ENCODE peak calls at places on chromosomes 11 and 22, in seven cellular contexts. T is stomach, G is HL-60, I is breast epithelium, Q is esophagus muscularis mucosa, R is HCT116, J is spleen. S is an unnamed sample.

GRCh38 chr11:35179466-35180135 is 40.6 kb downstream of the CD44 start:
- DNase-seq in Q (no peak), G (no peak), J (no peak), I (no peak), T (no peak), R (no peak), S (no peak)

GRCh38 chr11:77752518-77752917 is 68.0 kb downstream of the RSF1 start:
- DNase-seq in R (no peak), I (no peak), J (no peak), G (no peak), T (no peak), Q (no peak), S (no peak)

GRCh38 chr22:33465554-33465953 is 407.4 kb upstream of the SYN3 start:
- DNase-seq in J (no peak), I (no peak), T (no peak), G (no peak), R (no peak), Q (no peak), S (no peak)

GRCh38 chr11:121722431-121723256 is 269.9 kb upstream of the SORL1-AS1 start:
- DNase-seq in Q (peak), G (no peak), I (peak), T (peak), J (no peak), R (no peak), S (no peak)

GRCh38 chr11:17414317-17414737 is 25.9 kb upstream of the KCNJ11 start:
- DNase-seq in I (no peak), T (peak), R (no peak), J (peak), G (no peak), Q (no peak), S (no peak)

GRCh38 chr22:20439928-20440575 is 2.4 kb upstream of the SCARF2 start:
- DNase-seq in T (no peak), I (no peak), R (no peak), G (no peak), J (peak), Q (no peak), S (no peak)

GRCh38 chr11:102620858-102621561 is 4.1 kb downstream of the MMP20 start:
- DNase-seq in J (no peak), R (no peak), G (no peak), T (no peak), Q (peak), I (no peak), S (no peak)

GRCh38 chr11:15845261-15845660 is 511.1 kb downstream of the SOX6 start:
- DNase-seq in J (no peak), R (no peak), I (no peak), T (no peak), G (no peak), Q (no peak), S (no peak)

GRCh38 chr11:19447150-19447566 is 206.4 kb upstream of the E2F8 start:
- DNase-seq in Q (no peak), T (no peak), R (no peak), G (no peak), I (no peak), J (no peak), S (no peak)

GRCh38 chr11:61377461-61378160 is 14.8 kb upstream of the TMEM216 start:
- DNase-seq in R (no peak), I (no peak), T (no peak), J (no peak), Q (no peak), G (no peak), S (no peak)

GRCh38 chr11:76987203-76987602 is 47.0 kb upstream of the B3GNT6 start:
- DNase-seq in G (no peak), T (no peak), R (no peak), I (no peak), J (no peak), Q (no peak), S (no peak)

GRCh38 chr11:2569321-2569721 is 124.5 kb downstream of the KCNQ1 start:
- DNase-seq in I (no peak), T (no peak), G (peak), R (no peak), J (peak), Q (no peak), S (no peak)

GRCh38 chr11:10029386-10030121 is 264.5 kb downstream of the SBF2 start:
- DNase-seq in G (no peak), R (no peak), J (no peak), Q (no peak), T (no peak), I (no peak), S (no peak)

GRCh38 chr11:10026514-10026913 is 267.5 kb downstream of the SBF2 start:
- DNase-seq in T (no peak), J (no peak), G (no peak), I (no peak), R (no peak), Q (no peak), S (no peak)

GRCh38 chr11:10032991-10033390 is 261.0 kb downstream of the SBF2 start:
- DNase-seq in I (no peak), J (no peak), G (no peak), Q (no peak), R (no peak), T (no peak), S (no peak)

DNA sequence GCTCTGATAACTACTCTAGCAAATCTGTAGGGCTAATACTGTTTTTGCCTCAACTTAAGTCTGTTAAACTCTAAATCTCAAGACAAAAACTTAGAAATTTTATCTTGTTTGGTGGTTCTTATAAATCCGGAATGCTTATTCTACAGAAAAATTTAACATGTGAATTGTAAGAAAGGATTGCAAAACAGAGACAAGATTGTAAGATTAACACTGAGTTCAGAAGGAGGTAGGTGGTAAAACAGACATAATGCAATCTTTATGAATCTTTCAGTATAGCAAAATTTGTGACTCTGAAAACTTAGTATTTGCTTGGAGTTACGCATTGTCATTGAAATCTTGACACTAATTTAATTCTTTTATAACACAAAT is 263.9 kb downstream of the SBF2 start:
- DNase-seq in R (no peak), Q (no peak), T (no peak), I (no peak), J (no peak), G (no peak), S (no peak)
- TF ChIP-seq POLR2AphosphoS5 in R (no peak), Q (no peak), T (no peak), I (no peak), J (no peak), G (no peak), S (no peak)

DNA sequence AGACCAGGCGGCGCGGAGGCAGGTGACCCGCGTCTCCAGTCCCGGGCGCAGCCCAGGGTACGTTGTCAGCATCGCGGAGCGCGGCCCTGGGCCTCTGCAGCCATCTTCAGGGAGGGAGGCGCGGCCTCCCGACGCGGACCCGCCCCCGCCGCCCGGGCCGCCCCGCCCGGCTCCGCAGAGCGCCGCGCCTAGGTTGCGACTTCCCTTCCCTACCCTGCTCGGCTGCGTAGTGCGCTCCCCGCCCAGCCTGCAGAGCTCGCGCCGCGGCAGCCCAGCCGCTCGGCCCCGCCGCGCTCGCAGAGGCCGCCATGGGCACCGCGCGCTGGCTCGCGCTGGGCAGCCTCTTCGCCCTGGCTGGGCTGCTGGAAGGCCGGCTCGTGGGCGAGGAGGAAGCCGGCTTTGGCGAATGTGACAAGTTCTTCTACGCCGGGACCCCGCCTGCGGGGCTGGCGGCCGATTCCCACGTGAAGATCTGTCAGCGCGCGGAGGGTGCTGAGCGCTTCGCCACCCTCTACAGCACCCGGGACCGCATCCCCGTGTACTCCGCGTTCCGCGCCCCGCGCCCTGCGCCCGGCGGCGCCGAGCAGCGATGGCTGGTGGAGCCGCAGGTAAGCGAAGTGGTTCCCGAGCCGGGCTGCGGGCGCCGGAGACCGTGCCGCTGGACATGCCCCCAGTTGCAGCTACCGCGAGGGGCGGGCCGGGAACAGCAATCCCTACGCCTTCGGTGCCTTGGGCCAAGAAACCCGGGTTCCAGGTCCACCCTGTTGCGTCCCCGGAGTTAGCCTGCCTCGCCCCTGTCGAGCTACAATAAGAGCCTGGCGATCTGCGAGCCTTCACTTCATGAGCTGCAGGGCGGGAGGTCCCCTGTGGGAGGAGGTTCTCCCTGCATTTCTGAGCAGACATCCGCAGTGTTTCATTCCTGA is at the start of gene ENDOD1:
- DNase-seq in Q (peak), J (peak), T (peak), I (peak), G (peak), R (no peak), S (peak)
- TF ChIP-seq POLR2AphosphoS5 in Q (peak), J (peak), T (peak), I (no peak), G (no peak), R (peak), S (peak)

GRCh38 chr22:38612217-38613006 is 42.4 kb upstream of the DMC1 start:
- DNase-seq in J (peak), G (no peak), I (no peak), Q (no peak), R (no peak), T (no peak), S (no peak)
- TF ChIP-seq POLR2AphosphoS5 in J (no peak), G (no peak), I (no peak), Q (no peak), R (no peak), T (no peak), S (no peak)

DNA sequence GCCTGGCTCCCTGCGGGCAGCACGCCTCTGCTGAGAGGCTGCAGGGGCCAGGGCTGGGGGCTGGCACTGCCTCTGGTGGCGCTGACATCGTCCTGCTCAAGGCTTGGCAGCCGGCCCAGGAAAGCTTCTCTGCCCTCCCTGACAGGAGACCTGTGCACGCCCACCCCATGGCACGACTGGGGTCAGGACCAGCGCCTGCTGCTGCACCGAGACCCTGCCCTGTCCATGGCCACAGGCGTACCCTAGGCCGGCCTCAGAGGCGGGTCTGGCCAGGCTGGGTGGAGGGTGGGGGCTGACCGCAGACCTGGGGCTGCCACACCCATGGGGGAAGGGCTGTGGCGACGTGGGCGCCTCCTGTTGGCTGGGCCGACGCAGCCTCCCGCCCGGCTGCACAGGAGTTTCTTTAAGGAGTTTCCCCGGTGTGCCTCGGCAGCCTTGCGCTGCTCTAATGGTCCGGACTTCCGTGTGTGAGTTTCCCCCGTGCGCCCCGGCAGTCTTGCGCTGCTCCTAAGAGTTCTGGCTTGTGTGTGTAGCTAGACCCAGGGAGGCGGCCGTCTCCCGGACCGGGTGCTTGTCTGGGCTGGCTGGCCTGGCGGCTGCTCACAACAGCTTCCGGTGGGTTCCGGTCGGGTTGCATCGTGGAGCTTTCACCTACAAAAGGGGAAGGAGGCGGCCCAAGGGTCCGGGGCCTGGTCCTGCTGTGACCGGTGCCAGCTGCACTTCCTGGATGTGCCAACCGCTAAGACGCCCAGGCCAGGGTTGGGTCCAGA is 4.7 kb downstream of the TRABD start:
- DNase-seq in T (peak), Q (peak), I (peak), R (peak), G (peak), J (peak), S (peak)
- TF ChIP-seq POLR2AphosphoS5 in T (peak), Q (peak), I (peak), R (peak), G (no peak), J (peak), S (peak)

GRCh38 chr11:108970221-108970991 is 305.5 kb downstream of the DDX10 start:
- DNase-seq in R (no peak), G (no peak), I (no peak), Q (no peak), J (no peak), T (no peak), S (no peak)
- TF ChIP-seq POLR2AphosphoS5 in R (no peak), G (no peak), I (no peak), Q (no peak), J (no peak), T (no peak), S (no peak)

GRCh38 chr22:37036655-37037377 is 14.7 kb upstream of the KCTD17 start:
- DNase-seq in R (no peak), J (no peak), Q (no peak), G (no peak), I (no peak), T (no peak), S (no peak)

GRCh38 chr22:37033605-37034430 is 14.3 kb downstream of the MPST start:
- DNase-seq in G (no peak), I (no peak), T (no peak), R (no peak), J (no peak), Q (no peak), S (no peak)

GRCh38 chr22:37032134-37032534 is 12.6 kb downstream of the MPST start:
- DNase-seq in J (no peak), Q (no peak), T (no peak), R (no peak), I (no peak), G (no peak), S (no peak)

GRCh38 chr22:37032535-37033460 is 13.3 kb downstream of the MPST start:
- DNase-seq in T (peak), Q (no peak), R (no peak), I (no peak), G (peak), J (no peak), S (no peak)

DNA sequence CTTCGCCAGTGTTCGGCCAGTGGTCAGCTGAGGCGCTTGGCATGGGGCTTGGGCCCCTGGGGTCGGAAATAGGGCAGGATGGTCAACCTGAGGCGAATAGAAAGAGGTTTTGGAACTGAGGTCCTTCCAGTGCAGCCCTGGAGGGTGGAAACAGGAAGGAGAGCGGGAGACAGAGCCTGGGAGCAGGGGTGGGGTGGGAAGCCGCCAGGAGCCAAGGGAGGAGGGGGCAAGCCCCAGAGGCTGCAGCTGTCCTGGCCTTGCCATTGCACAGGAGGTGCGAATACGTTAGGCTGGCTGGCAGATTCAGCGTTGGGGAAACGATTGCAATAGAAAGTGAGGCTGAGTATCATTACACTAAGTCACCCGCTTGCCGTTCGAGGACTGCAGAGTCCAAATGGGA is 13.9 kb upstream of the KCTD17 start:
- DNase-seq in T (no peak), G (no peak), J (no peak), Q (no peak), R (no peak), I (no peak), S (no peak)
- TF ChIP-seq POLR2AphosphoS5 in T (no peak), G (no peak), J (no peak), Q (no peak), R (no peak), I (no peak), S (no peak)

GRCh38 chr22:26483439-26484359 is at the start of the genes HPS4 and SRRD:
- DNase-seq in Q (peak), R (peak), I (peak), T (peak), J (peak), G (peak), S (peak)
- TF ChIP-seq POLR2AphosphoS5 in Q (peak), R (peak), I (peak), T (peak), J (peak), G (peak), S (peak)

GRCh38 chr11:9214765-9215164 is 50.4 kb downstream of the DENND5A start:
- DNase-seq in Q (no peak), I (no peak), R (peak), J (no peak), T (no peak), G (no peak), S (no peak)
- TF ChIP-seq POLR2AphosphoS5 in Q (no peak), I (no peak), R (no peak), J (no peak), T (no peak), G (no peak), S (no peak)

GRCh38 chr11:122853971-122854446 is 15.7 kb downstream of the CRTAM start:
- DNase-seq in G (peak), T (no peak), Q (no peak), I (no peak), J (no peak), R (peak), S (no peak)
- TF ChIP-seq POLR2AphosphoS5 in G (no peak), T (no peak), Q (no peak), I (no peak), J (no peak), R (no peak), S (no peak)

DNA sequence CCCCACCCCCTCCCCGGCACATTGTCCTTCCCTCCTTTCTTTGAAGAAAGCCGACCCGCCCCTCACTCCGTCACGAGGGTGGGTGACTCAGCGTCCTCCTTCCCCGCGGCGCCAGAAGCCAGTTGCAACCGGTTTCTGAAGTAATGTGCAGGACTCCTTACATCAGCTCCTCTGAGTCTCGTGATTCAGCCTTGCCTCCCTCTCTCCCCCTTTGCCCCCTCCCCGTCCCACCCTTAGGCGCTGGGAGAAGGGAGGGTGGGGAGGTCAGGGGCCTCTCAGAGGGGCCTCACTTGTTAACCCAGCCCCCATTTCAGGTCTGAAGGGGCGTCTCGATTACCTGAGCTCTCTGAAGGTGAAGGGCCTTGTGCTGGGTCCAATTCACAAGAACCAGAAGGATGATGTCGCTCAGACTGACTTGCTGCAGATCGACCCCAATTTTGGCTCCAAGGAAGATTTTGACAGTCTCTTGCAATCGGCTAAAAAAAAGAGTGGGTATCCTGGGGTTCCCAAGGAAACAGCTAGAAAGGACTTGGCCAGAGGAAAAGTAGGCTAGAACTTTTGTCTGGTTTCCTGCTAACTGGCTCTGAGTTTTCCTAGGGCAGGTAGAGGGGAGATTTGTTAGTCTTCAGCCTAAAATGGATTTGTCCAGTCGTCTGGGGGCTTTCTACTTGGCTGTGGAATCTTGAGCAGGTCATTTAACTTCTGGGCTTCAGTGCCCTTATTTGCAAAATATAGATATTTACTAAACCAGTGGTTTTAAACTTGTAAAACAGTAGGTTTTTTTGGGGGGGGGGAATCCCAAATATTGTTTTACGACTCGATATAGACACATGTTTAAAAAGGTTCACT is 1.1 kb downstream of the SLC3A2 start:
- DNase-seq in J (peak), T (peak), G (peak), R (peak), Q (peak), I (peak), S (no peak)
- TF ChIP-seq POLR2AphosphoS5 in J (no peak), T (peak), G (no peak), R (peak), Q (peak), I (peak), S (no peak)

S was measured in GM12891.